ENCODE peak calls at places on chromosomes 6 and 20, in eight cellular contexts. M is adrenal gland, H is ovary, W is transverse colon, J is NB4, D is testis, A is right lobe of liver, S is uterus. U is an unnamed sample.

GRCh38 chr6:156995502-156995901 is 218.3 kb downstream of the ARID1B start:
- DNase-seq in M (no peak), H (no peak), W (no peak), J (no peak), D (no peak), A (no peak), S (no peak), U (no peak)

GRCh38 chr6:52577022-52577777 is at the start of gene TRAM2:
- DNase-seq in M (peak; percentile 89), H (peak; percentile 89), W (peak; percentile 89), J (peak; percentile 89), D (peak; percentile 84), A (peak; percentile 91), S (peak; percentile 84), U (peak; percentile 77)

GRCh38 chr6:105746539-105746938 is 339.6 kb upstream of the PRDM1 start:
- DNase-seq in M (no peak), H (no peak), W (no peak), J (peak; percentile 36), D (no peak), A (no peak), S (no peak), U (no peak)

GRCh38 chr20:10555865-10556308 is 117.9 kb downstream of the JAG1 start:
- DNase-seq in M (no peak), H (no peak), W (no peak), J (no peak), D (no peak), A (no peak), S (no peak), U (no peak)

GRCh38 chr20:38132156-38132909 is 32.7 kb downstream of the TGM2 start:
- DNase-seq in M (no peak), H (no peak), W (no peak), J (no peak), D (no peak), A (no peak), S (no peak), U (no peak)

GRCh38 chr6:169592558-169592957 is 109.3 kb downstream of the WDR27 start:
- DNase-seq in M (no peak), H (no peak), W (no peak), J (no peak), D (no peak), A (no peak), S (no peak), U (no peak)

GRCh38 chr6:169780571-169781091 is 29.2 kb downstream of the ERMARD start:
- DNase-seq in M (no peak), H (no peak), W (no peak), J (no peak), D (peak; percentile 6), A (no peak), S (no peak), U (no peak)

GRCh38 chr6:21504790-21505189 is 88.8 kb upstream of the SOX4 start:
- DNase-seq in M (no peak), H (no peak), W (no peak), J (no peak), D (no peak), A (no peak), S (no peak), U (no peak)

GRCh38 chr6:98433325-98433724 is 401.0 kb upstream of the POU3F2 start:
- DNase-seq in M (no peak), H (no peak), W (no peak), J (no peak), D (no peak), A (no peak), S (no peak), U (no peak)

GRCh38 chr6:162313922-162314660 is 413.5 kb downstream of the PRKN start:
- DNase-seq in M (no peak), H (no peak), W (no peak), J (no peak), D (no peak), A (no peak), S (no peak), U (no peak)

GRCh38 chr6:28900577-28901266 is 23.1 kb downstream of the TRIM27 start:
- DNase-seq in M (no peak), H (no peak), W (no peak), J (no peak), D (no peak), A (no peak), S (no peak), U (no peak)

GRCh38 chr6:28898710-28898965 is 25.1 kb downstream of the TRIM27 start:
- DNase-seq in M (no peak), H (no peak), W (no peak), J (no peak), D (no peak), A (no peak), S (no peak), U (no peak)

GRCh38 chr6:28895131-28895812 is 28.5 kb downstream of the TRIM27 start:
- DNase-seq in M (peak; percentile 93), H (peak; percentile 92), W (peak; percentile 95), J (peak; percentile 97), D (peak; percentile 96), A (peak; percentile 88), S (peak; percentile 97), U (peak; percentile 84)

GRCh38 chr6:28893172-28893799 is 30.5 kb downstream of the TRIM27 start:
- DNase-seq in M (no peak), H (no peak), W (no peak), J (no peak), D (no peak), A (no peak), S (no peak), U (no peak)

GRCh38 chr6:28896505-28897392 is 27.0 kb downstream of the TRIM27 start:
- DNase-seq in M (peak; percentile 59), H (peak; percentile 77), W (peak; percentile 60), J (peak; percentile 79), D (peak; percentile 70), A (peak; percentile 52), S (peak; percentile 62), U (no peak)
- TF ChIP-seq POLR2A in M (no peak), H (peak; percentile 19), W (peak; percentile 11), J (no peak), D (no peak), A (peak; percentile 38), S (no peak), U (no peak)

GRCh38 chr20:50142812-50143211 is 10.7 kb downstream of the PEDS1 start:
- DNase-seq in M (no peak), H (no peak), W (no peak), J (no peak), D (no peak), A (no peak), S (no peak), U (no peak)

GRCh38 chr20:50146214-50146613 is 7.3 kb downstream of the PEDS1 start:
- DNase-seq in M (no peak), H (no peak), W (no peak), J (no peak), D (no peak), A (no peak), S (no peak), U (no peak)

GRCh38 chr20:50144362-50144761 is 9.2 kb downstream of the PEDS1 start:
- DNase-seq in M (no peak), H (no peak), W (peak; percentile 34), J (peak; percentile 91), D (no peak), A (peak; percentile 62), S (peak; percentile 53), U (peak; percentile 61)

GRCh38 chr20:50149481-50150254 is 3.9 kb downstream of the PEDS1 start:
- DNase-seq in M (no peak), H (no peak), W (no peak), J (no peak), D (no peak), A (no peak), S (no peak), U (no peak)

DNA sequence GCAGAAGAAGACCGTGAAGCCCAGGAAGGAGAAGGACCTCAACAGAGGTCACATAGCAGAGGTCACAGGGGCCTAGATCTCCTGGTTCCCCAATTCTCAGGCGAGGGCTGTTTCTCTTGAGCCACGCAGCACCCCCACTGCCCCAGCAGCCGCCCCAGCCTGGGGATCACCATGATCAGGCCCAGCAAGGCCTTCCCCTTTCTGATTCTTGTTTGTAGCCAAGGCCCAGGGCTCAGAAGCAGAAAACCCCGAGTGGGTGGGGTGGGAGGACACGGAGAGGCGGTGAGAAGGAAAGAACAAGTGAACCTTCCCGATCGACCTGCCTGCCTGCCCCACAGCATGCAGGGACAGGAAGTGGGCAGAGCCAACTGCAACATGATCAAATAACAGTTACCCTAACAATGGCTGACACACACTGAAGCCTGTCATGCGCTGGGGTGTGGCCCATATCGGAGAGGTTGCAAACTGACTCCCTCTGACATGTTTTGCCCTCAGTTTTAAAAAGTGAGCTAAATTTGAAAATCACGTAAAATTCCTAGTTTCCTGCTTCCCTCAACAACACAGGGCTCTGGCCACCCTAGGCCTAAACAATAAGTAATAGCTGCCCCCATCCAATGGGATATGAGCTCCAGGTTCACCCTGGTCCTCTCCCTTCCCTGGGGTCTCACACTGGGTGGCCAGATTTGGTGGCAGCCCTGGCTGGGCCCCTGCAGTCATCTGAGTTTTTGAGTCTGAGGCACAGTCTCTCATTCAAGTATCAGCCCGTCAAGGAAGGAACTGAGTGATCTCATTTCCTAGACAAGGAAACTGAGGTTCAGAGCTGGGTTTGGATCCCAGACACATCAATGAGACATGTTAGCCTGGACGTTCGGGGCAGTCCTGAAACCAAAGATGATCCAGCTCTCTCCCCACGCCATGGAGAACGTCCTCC is 6.5 kb downstream of the PEDS1 start:
- DNase-seq in M (no peak), H (no peak), W (peak; percentile 66), J (peak; percentile 87), D (no peak), A (no peak), S (no peak), U (no peak)
- TF ChIP-seq POLR2A in M (no peak), H (no peak), W (no peak), J (peak; percentile 64), D (no peak), A (no peak), S (no peak), U (no peak)

DNA sequence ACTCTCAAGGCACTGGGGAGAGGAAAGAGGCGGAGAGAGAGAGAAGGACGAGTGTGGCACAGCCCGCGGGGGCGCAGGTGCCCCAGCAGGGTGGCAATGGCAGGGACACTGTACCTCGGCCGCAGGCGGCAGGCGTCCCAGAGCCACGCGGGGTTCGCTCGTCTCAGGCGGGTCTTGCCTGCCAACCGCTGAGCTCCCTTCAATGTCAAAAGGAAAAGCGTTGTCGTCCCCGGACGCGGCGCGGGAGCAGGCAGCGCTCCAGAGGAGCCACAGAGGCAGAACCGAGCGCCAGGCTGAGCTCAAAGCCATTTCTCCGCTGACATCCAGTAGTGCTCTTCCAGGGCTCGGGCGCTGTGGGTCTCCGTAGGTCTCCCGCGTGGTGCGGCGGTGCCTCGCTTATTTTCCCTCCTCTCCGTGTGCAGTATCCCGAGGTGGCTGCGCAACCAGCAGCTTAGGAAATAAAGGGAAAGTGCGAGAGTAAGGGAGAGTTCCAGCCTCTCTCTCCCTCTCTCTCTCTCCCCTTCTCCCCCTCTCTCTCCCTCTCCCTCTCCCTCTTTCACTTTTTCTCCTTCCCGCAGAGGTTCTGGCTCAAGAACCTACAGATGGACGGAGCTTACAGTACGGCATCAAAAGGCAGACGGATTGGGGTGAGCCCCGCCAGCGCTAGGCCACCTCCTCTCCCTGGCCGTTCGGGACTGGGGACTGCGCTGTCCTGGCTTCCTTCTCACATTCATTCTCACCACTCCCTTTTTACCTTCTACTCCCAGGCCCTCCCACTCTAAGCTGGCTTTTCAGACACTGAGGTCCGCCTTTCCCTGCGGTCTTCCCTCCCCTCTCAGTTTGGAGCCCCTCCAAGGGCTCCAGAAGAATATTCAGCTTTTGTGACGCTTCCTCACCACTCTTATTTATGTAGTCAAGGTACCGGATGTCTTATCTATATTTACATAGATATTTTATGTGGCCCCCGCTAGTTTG is at the start of gene LAMA4:
- DNase-seq in M (peak; percentile 39), H (peak; percentile 60), W (peak; percentile 29), J (no peak), D (peak; percentile 62), A (peak; percentile 45), S (peak; percentile 68), U (peak; percentile 17)
- TF ChIP-seq POLR2A in M (peak; percentile 34), H (peak; percentile 29), W (peak; percentile 54), J (no peak), D (no peak), A (peak; percentile 34), S (peak; percentile 42), U (peak; percentile 14)

GRCh38 chr6:33112148-33112547 is 36.4 kb downstream of the HLA-DPB1 start:
- DNase-seq in M (peak; percentile 33), H (no peak), W (no peak), J (peak; percentile 62), D (peak; percentile 43), A (no peak), S (no peak), U (peak; percentile 50)
- TF ChIP-seq POLR2A in M (no peak), H (no peak), W (no peak), J (no peak), D (no peak), A (no peak), S (no peak), U (no peak)